ENCODE peak calls at places on chromosomes 5 and 9, in five cellular contexts. V is upper lobe of right lung; H is GM23248; T is colonic mucosa; F is CD8-positive, alpha-beta memory T cell. A is an unnamed sample.

GRCh38 chr9:96232539-96233241 is 69.3 kb downstream of the HSD17B3 start:
- DNase-seq in V (no peak), F (peak), T (peak), H (peak), A (no peak)

GRCh38 chr9:84315278-84315877 is 25.2 kb downstream of the SLC28A3 start:
- DNase-seq in F (peak), H (peak), T (peak), V (no peak), A (no peak)

GRCh38 chr5:146924132-146924531 is 45.6 kb upstream of the PPP2R2B start:
- DNase-seq in H (no peak), T (no peak), F (no peak), V (no peak), A (no peak)

GRCh38 chr5:40914835-40915234 is 5.5 kb downstream of the C7 start:
- DNase-seq in V (no peak), T (no peak), H (peak), F (no peak), A (no peak)

GRCh38 chr9:112744177-112744576 is 6.4 kb upstream of the SNX30 start:
- DNase-seq in F (no peak), V (no peak), H (no peak), T (no peak), A (no peak)

GRCh38 chr9:127445851-127446719 is 5.1 kb downstream of the RPL12 start:
- DNase-seq in V (no peak), F (no peak), T (no peak), H (no peak), A (no peak)

GRCh38 chr9:116096853-116097252 is 56.7 kb upstream of the PAPPA start:
- DNase-seq in V (no peak), F (no peak), T (no peak), H (no peak), A (no peak)

GRCh38 chr9:134969401-134969800 is 51.7 kb upstream of the FCN1 start:
- DNase-seq in F (no peak), T (no peak), V (peak), H (no peak), A (no peak)

GRCh38 chr9:136327313-136327971 is at the start of gene GPSM1:
- DNase-seq in V (no peak), H (peak), F (peak), T (no peak), A (no peak)

GRCh38 chr9:6676254-6676928 is 30.9 kb upstream of the GLDC start:
- DNase-seq in H (no peak), V (no peak), T (no peak), F (no peak), A (no peak)

GRCh38 chr5:149423287-149424268 is 44.5 kb upstream of the IL17B start:
- DNase-seq in V (no peak), H (no peak), T (no peak), F (no peak), A (no peak)

GRCh38 chr5:149421372-149421685 is 42.2 kb upstream of the IL17B start:
- DNase-seq in F (no peak), H (no peak), V (no peak), T (no peak), A (no peak)

GRCh38 chr5:149420509-149421371 is 41.6 kb upstream of the IL17B start:
- DNase-seq in V (no peak), H (no peak), T (no peak), F (no peak), A (peak)

GRCh38 chr5:149422429-149423286 is 43.6 kb upstream of the IL17B start:
- DNase-seq in V (no peak), T (peak), H (peak), F (no peak), A (no peak)

DNA sequence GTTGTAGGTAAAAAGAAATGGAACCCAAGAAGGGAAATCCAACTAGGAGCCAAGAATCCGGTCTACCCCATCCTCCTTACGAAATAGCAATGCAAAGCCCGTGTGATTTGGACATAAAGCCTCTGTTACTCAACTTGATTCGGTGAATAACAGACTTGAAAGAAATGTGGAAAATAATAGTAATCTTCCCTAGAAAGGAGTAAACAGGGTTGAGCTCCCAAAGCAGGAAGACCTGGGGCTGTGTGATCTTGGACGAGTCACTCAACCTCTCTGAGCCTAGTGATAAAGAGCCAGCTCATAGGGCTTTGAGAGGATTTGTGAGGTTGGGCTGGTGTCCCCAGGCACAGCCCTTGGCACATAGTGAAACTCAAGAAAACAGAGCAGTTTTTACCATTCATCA is 42.7 kb upstream of the IL17B start:
- DNase-seq in F (no peak), V (no peak), T (no peak), H (peak), A (no peak)
- H3K4me3 ChIP-seq in F (no peak), V (no peak), T (no peak), H (no peak), A (peak)

DNA sequence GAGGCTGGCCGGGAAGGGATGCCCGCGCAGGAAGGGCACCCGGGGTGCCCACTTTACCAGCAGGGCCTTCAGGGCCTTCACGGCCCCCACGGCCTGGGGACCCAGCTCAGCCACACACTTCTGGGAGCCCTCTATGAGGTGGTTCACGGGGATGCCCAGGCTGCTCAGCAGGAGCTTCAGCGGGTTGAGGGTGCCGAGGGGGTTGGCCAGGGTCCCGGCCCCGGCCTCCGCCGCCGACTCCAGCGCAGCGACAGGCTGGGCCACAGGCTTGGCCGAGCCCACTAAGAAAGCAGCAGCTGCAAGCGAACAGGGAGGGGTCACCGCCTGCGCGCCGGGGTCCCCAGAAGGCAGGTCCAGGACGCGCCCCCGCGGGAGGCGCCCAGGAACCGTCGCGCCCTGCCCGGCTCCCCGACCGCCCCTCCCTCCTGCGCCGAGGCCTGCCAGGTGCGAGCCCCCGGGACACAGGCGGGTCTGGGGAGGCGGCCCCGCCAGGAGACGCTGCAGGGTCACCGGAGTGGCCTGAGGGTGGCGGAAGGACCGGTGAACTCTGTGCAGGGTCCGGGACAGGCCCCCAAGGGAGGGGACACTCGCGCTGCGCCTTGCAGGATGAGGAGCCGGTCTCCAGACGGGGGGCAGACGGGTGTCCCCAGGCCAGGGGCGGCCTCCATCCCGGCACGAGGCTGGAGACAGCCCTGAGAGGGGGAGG is 603 bp downstream of the SCGB3A1 start:
- DNase-seq in H (no peak), F (no peak), V (peak), T (no peak), A (no peak)
- H3K4me3 ChIP-seq in H (no peak), F (no peak), V (peak), T (no peak), A (peak)

DNA sequence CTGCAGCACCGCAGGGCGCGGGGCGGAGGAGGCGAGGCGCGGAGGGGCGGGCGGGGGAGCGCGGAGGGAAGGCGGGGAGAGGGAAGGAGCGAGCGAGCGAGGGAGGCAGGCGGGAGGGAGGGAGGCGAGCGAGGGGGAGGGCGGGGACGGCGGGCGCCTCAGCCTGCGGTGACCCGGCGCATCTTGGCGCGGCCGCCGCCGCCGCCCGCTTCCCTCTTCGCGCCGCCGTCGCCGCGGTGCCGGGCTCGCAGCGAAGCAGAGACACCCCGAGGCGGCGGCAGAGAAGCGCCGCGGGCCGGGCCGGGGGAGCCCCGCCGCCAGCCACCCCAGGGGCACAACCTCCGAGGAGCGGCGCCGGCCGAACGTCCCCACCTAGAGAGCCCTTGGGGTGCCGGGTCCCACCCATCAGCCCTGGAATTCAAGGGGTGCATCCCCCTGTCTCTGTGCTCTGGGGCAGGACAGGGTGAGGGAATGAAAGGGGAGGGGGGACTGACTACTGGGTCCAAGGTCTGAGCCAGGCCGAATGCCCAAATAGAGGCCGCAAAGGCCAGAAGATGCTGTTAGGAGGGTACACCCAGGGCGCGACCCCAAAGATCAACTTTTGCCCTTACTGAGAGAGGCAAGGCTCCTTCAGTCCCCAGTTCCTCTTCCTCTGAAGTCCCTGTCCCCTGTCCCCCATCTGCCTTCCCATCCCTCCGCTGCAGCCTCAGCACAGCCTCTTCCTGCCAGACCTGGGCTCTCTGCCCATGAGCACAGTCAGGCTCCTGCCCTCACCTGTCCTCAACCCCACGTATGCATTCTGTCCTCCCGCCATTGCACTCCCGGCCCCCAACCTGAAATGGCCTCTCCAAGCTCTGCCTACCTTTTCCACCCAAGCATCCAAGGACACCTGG is at the start of gene ADAMTS2:
- DNase-seq in V (no peak), H (peak), T (peak), F (no peak), A (no peak)
- H3K4me3 ChIP-seq in V (peak), H (peak), T (peak), F (no peak), A (peak)

DNA sequence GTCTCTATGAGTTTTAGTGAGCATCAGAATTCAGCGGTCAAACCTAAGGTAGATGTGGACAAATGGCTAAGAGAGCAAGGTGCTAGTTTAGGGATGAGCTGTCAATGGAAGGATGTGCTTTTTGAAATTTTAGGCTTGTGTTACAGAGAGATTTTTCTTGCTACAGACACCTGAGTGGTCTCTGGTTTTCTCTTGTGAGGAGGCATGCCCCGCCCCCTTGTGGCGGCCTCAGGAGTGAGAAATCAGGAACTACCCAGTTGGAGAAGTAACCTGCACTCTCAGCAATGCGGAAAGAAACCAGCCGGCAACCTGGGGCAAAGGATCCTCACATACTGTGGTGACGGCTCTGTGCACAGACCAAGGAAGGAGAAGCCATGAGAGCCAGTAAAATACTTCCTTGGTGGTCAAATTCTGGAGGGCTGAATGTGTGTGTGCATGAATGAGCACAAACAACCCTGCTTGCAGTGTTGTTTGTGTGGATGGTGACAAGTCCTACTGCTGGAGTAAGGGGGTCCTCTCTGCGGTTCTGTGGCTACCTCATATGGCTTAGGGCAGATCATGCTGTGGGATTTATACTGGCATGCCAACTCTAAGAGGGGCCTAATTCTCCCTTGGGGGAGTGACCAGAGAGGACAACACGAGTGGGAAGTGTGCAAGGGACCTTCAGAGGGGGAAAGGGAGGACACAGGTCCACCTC is 16.7 kb upstream of the HSD17B4 start:
- DNase-seq in T (peak), H (peak), F (peak), V (peak), A (no peak)
- H3K4me3 ChIP-seq in T (no peak), H (no peak), F (no peak), V (no peak), A (no peak)

GRCh38 chr5:113034182-113034773 is 57.7 kb downstream of the DCP2 start:
- DNase-seq in H (peak), F (no peak), V (no peak), T (no peak), A (no peak)
- H3K4me3 ChIP-seq in H (no peak), F (no peak), V (no peak), T (no peak), A (no peak)

DNA sequence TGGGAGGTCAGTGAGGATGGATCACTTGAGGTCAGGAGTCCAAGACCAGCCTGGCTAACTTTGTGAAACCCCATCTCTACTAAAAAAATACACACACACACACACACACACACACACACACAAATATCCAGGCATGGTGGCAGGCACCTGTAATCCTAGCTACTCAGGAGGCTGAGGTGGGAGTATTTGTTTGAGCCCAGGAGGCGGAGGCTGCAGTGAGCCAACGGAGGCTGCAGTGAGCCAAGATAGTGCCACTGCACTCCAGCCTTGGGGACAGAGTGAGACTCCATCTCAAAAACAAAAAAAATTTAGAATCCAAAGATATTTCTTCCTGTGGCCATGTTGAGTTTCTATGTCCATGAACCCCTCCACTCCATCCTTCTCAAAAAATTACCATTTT is 21.5 kb upstream of the CDC23 start:
- DNase-seq in V (no peak), H (no peak), F (no peak), T (no peak), A (no peak)
- H3K4me3 ChIP-seq in V (no peak), H (no peak), F (no peak), T (no peak), A (no peak)

GRCh38 chr5:36607838-36608783 is 1.7 kb downstream of the SLC1A3 start:
- DNase-seq in T (no peak), V (no peak), H (peak), F (no peak), A (no peak)
- H3K4me3 ChIP-seq in T (no peak), V (peak), H (peak), F (no peak), A (peak)